ENCODE peak calls at places on chromosomes 5 and 9, in seven cellular contexts. F is spleen, Q is HCT116, P is GM12878, C is sigmoid colon, K is HL-60, T is stomach. J is an unnamed sample.

GRCh38 chr9:19381656-19382055 is 1.6 kb upstream of the RPS6 start:
- DNase-seq in K (no peak), C (no peak), T (no peak), P (no peak), Q (no peak), F (no peak), J (no peak)

GRCh38 chr9:1100945-1101344 is 50.8 kb downstream of the DMRT2 start:
- DNase-seq in Q (no peak), F (no peak), P (no peak), C (no peak), K (no peak), T (peak; percentile 56), J (no peak)

GRCh38 chr9:105233836-105234235 is 10.6 kb upstream of the SLC44A1 start:
- DNase-seq in F (no peak), T (no peak), Q (no peak), C (no peak), P (no peak), K (no peak), J (no peak)

GRCh38 chr9:98775831-98776441 is 20.4 kb downstream of the ANKS6 start:
- DNase-seq in C (no peak), F (no peak), K (peak; percentile 71), P (no peak), T (no peak), Q (peak; percentile 60), J (no peak)

GRCh38 chr5:16654647-16655334 is 38.0 kb upstream of the RETREG1 start:
- DNase-seq in K (no peak), C (no peak), P (no peak), F (no peak), Q (no peak), T (no peak), J (no peak)

GRCh38 chr9:133250741-133251170 is 24.2 kb downstream of the ABO start:
- DNase-seq in C (no peak), K (no peak), P (no peak), F (no peak), Q (no peak), T (no peak), J (no peak)

GRCh38 chr9:72823971-72824370 is 128.9 kb downstream of the ALDH1A1 start:
- DNase-seq in Q (no peak), C (no peak), T (no peak), P (no peak), F (no peak), K (no peak), J (no peak)

GRCh38 chr9:120383999-120384924 is 195.7 kb downstream of the CDK5RAP2 start:
- DNase-seq in K (no peak), P (no peak), F (peak; percentile 69), C (peak; percentile 52), T (peak; percentile 88), Q (no peak), J (no peak)

GRCh38 chr5:168295574-168296201 is 4.2 kb downstream of the WWC1 start:
- DNase-seq in C (no peak), F (no peak), Q (no peak), P (no peak), K (no peak), T (peak; percentile 71), J (no peak)

GRCh38 chr5:75536694-75537360 is 25.1 kb downstream of the POLK start:
- DNase-seq in K (no peak), F (peak; percentile 80), T (no peak), P (no peak), C (no peak), Q (no peak), J (no peak)

GRCh38 chr5:16067415-16067814 is 112.2 kb downstream of the MARCHF11 start:
- DNase-seq in P (peak; percentile 40), Q (no peak), T (no peak), C (no peak), K (no peak), F (no peak), J (no peak)

GRCh38 chr9:117189121-117189520 is 225.7 kb downstream of the ASTN2 start:
- DNase-seq in Q (no peak), P (no peak), K (no peak), F (no peak), T (no peak), C (no peak), J (no peak)

GRCh38 chr9:101585740-101586139 is 9.0 kb downstream of the PPP3R2 start:
- DNase-seq in K (peak; percentile 74), F (no peak), P (no peak), C (no peak), Q (no peak), T (no peak), J (no peak)

GRCh38 chr5:164202338-164202737 is 696.9 kb downstream of the MAT2B start:
- DNase-seq in C (no peak), F (no peak), Q (no peak), P (no peak), K (no peak), T (no peak), J (no peak)

GRCh38 chr9:94800424-94801117 is 74.1 kb downstream of the AOPEP start:
- DNase-seq in Q (no peak), C (no peak), K (no peak), P (no peak), F (no peak), T (no peak), J (no peak)

GRCh38 chr5:169641253-169641652 is 4.2 kb downstream of the DOCK2 start:
- DNase-seq in K (no peak), P (no peak), F (no peak), Q (no peak), T (no peak), C (no peak), J (no peak)

GRCh38 chr9:129392093-129392541 is 214.1 kb upstream of the IER5L start:
- DNase-seq in Q (no peak), P (no peak), K (no peak), C (no peak), F (no peak), T (no peak), J (no peak)

GRCh38 chr9:7653262-7653661 is 146.3 kb downstream of the DMAC1 start:
- DNase-seq in K (peak; percentile 30), Q (no peak), T (no peak), C (no peak), P (no peak), F (no peak), J (no peak)

GRCh38 chr5:343461-344401 is 22.2 kb downstream of the AHRR start:
- DNase-seq in C (no peak), T (peak; percentile 69), Q (peak; percentile 29), F (no peak), P (no peak), K (peak; percentile 62), J (peak; percentile 50)

GRCh38 chr5:137696481-137696880 is 39.4 kb downstream of the KLHL3 start:
- DNase-seq in C (no peak), K (no peak), P (no peak), Q (no peak), T (no peak), F (no peak), J (no peak)

GRCh38 chr5:177133845-177134652 is 476 bp downstream of the NSD1 start:
- DNase-seq in C (peak; percentile 80), F (peak; percentile 93), P (no peak), K (peak; percentile 42), T (peak; percentile 49), Q (no peak), J (peak; percentile 45)

GRCh38 chr9:71765693-71766092 is 2.6 kb downstream of the CEMIP2 start:
- DNase-seq in T (no peak), C (no peak), F (no peak), P (no peak), Q (no peak), K (no peak), J (no peak)

GRCh38 chr5:171984748-171985419 is 21.6 kb downstream of the FBXW11 start:
- DNase-seq in Q (no peak), F (no peak), T (no peak), C (no peak), P (no peak), K (no peak), J (no peak)

GRCh38 chr5:56964173-56964572 is 12.2 kb upstream of the MIER3 start:
- DNase-seq in T (no peak), P (no peak), Q (no peak), F (no peak), C (no peak), K (no peak), J (no peak)
- H3K27ac ChIP-seq in T (no peak overlapping the region), P (no peak overlapping the region), Q (no peak overlapping the region), F (no peak overlapping the region), C (no peak overlapping the region), K (no peak overlapping the region), J (no peak overlapping the region)

DNA sequence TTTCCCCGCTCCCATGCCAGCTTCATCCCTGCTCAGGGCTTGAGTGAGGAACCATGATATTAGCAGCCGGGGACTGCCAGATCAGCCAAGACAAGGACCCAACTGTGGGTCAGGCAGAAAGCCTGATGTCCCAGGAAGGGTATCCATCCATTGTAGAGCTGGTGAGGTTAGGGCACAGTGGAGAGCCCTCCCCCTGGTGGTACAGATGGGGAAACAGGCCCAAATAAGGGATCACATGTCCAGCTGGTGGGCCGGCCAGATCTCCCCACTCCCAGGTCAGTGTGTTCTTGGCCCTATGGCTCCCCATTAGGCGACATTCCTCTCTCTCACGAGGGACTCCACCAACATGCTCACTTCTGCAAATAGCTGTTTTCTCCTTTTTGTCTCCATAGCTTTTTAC is 9.0 kb downstream of the CDX1 start:
- DNase-seq in F (no peak), K (peak; percentile 26), T (no peak), Q (peak; percentile 19), C (no peak), P (no peak), J (no peak)
- TF ChIP-seq CTCF in F (no peak), K (peak; percentile 27), T (no peak), Q (peak; percentile 77), C (peak; percentile 14), P (peak; percentile 42), J (peak; percentile 23)

GRCh38 chr5:40679071-40679997 is at the start of gene PTGER4:
- DNase-seq in K (peak; percentile 95), F (peak; percentile 98), P (peak; percentile 34), Q (peak; percentile 88), C (peak; percentile 97), T (peak; percentile 96), J (peak; percentile 98)
- TF ChIP-seq POLR2AphosphoS5 in K (peak; percentile 79), F (peak; percentile 94), P (no peak), Q (peak; percentile 83), C (peak; percentile 98), T (peak; percentile 98), J (peak; percentile 93)

DNA sequence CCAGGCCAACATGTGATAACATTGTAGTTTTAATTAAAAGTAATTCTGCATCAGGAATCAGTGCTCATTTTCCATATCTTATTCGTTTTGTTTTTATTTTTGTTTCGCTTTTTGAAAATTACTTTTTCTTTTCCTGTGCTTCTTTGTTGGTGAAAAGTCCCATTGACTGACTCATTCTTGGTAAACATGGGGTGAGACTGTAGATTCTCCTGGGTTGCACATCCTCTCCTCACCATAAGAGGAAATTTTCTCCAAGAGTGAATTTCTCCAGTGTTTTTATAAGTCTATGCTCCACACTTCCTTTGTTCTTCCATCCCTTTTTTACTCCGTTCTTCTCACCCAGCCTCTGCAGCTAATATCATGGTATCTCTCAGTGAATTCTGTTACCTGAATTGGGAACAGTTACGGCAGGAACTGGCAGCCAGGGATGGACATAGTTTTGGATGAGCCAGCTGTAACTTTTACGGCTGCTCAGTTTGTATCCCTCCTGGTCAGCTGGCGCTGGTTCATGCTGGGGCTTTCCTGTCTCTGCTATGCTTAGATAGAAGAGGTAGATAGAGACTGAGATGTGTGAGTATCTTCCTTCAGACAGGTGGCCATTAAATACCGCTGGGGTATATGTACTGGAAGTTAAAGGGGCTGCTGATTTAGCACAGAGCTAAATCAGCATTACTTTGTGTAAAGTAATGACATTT is 80.0 kb downstream of the MAN2A1 start:
- DNase-seq in C (no peak), P (no peak), K (no peak), Q (no peak), T (no peak), F (no peak), J (no peak)
- H3K27ac ChIP-seq in C (no peak overlapping the region), P (no peak overlapping the region), K (no peak overlapping the region), Q (no peak overlapping the region), T (no peak overlapping the region), F (no peak overlapping the region), J (no peak overlapping the region)

J was measured in upper lobe of left lung.